ENCODE peak calls at places on chromosomes 5 and 9, in eight cellular contexts. One of them, this sample, is unnamed.
A peak's percentile ranks its signal among the peaks of the same experiment; 100 is the strongest.

GRCh38 chr9:114677418-114677817 is 4.6 kb downstream of the TEX48 start:
- DNase-seq in dorsolateral prefrontal cortex: no peak
- DNase-seq in BJ: peak; percentile 98
- DNase-seq in stomach: peak; percentile 44
- DNase-seq in NCI-H2081: no peak
- DNase-seq in SW 1271: peak; percentile 95
- DNase-seq in astrocyte of the hippocampus: peak; percentile 99
- DNase-seq in kidney glomerular epithelial cell: peak; percentile 99
- DNase-seq in this sample: peak; percentile 95

GRCh38 chr5:142900926-142901325 is 130.7 kb downstream of the ARHGAP26 start:
- DNase-seq in kidney glomerular epithelial cell: no peak
- DNase-seq in astrocyte of the hippocampus: peak; percentile 88
- DNase-seq in stomach: no peak
- DNase-seq in dorsolateral prefrontal cortex: no peak
- DNase-seq in NCI-H2081: no peak
- DNase-seq in SW 1271: no peak
- DNase-seq in BJ: peak; percentile 87
- DNase-seq in this sample: peak; percentile 45

GRCh38 chr5:132425009-132425937 is 55.8 kb downstream of the SLC22A5 start:
- DNase-seq in astrocyte of the hippocampus: peak; percentile 73
- DNase-seq in dorsolateral prefrontal cortex: no peak
- DNase-seq in NCI-H2081: no peak
- DNase-seq in BJ: peak; percentile 53
- DNase-seq in kidney glomerular epithelial cell: peak; percentile 33
- DNase-seq in stomach: no peak
- DNase-seq in SW 1271: no peak
- DNase-seq in this sample: no peak

GRCh38 chr9:30964332-30964731 is 1420.1 kb upstream of the ACO1 start:
- DNase-seq in NCI-H2081: no peak
- DNase-seq in astrocyte of the hippocampus: no peak
- DNase-seq in kidney glomerular epithelial cell: no peak
- DNase-seq in SW 1271: no peak
- DNase-seq in dorsolateral prefrontal cortex: no peak
- DNase-seq in stomach: no peak
- DNase-seq in BJ: no peak
- DNase-seq in this sample: no peak

GRCh38 chr5:148725675-148726074 is 71.3 kb upstream of the HTR4 start:
- DNase-seq in dorsolateral prefrontal cortex: no peak
- DNase-seq in SW 1271: no peak
- DNase-seq in kidney glomerular epithelial cell: no peak
- DNase-seq in astrocyte of the hippocampus: no peak
- DNase-seq in NCI-H2081: no peak
- DNase-seq in stomach: no peak
- DNase-seq in BJ: no peak
- DNase-seq in this sample: no peak

GRCh38 chr9:120780367-120780766 is 12.8 kb downstream of the FBXW2 start:
- DNase-seq in SW 1271: no peak
- DNase-seq in stomach: no peak
- DNase-seq in NCI-H2081: no peak
- DNase-seq in astrocyte of the hippocampus: no peak
- DNase-seq in BJ: no peak
- DNase-seq in dorsolateral prefrontal cortex: no peak
- DNase-seq in kidney glomerular epithelial cell: no peak
- DNase-seq in this sample: no peak

GRCh38 chr9:21559402-21560280 is 77.5 kb upstream of the IFNE start:
- DNase-seq in kidney glomerular epithelial cell: peak; percentile 76
- DNase-seq in stomach: peak; percentile 79
- DNase-seq in SW 1271: no peak
- DNase-seq in BJ: no peak
- DNase-seq in astrocyte of the hippocampus: peak; percentile 92
- DNase-seq in NCI-H2081: peak; percentile 31
- DNase-seq in dorsolateral prefrontal cortex: peak; percentile 10
- DNase-seq in this sample: no peak

GRCh38 chr5:86971034-86971511 is 296.6 kb upstream of the RASA1 start:
- DNase-seq in astrocyte of the hippocampus: peak; percentile 2
- DNase-seq in kidney glomerular epithelial cell: no peak
- DNase-seq in NCI-H2081: no peak
- DNase-seq in BJ: no peak
- DNase-seq in dorsolateral prefrontal cortex: no peak
- DNase-seq in SW 1271: peak; percentile 58
- DNase-seq in stomach: no peak
- DNase-seq in this sample: peak; percentile 6

GRCh38 chr5:41128291-41128690 is 57.1 kb upstream of the MROH2B start:
- DNase-seq in BJ: no peak
- DNase-seq in SW 1271: no peak
- DNase-seq in NCI-H2081: no peak
- DNase-seq in stomach: no peak
- DNase-seq in astrocyte of the hippocampus: peak; percentile 7
- DNase-seq in kidney glomerular epithelial cell: peak; percentile 2
- DNase-seq in dorsolateral prefrontal cortex: no peak
- DNase-seq in this sample: no peak

GRCh38 chr9:1042466-1042865 is 7.7 kb upstream of the DMRT2 start:
- DNase-seq in NCI-H2081: no peak
- DNase-seq in dorsolateral prefrontal cortex: no peak
- DNase-seq in kidney glomerular epithelial cell: no peak
- DNase-seq in SW 1271: no peak
- DNase-seq in BJ: no peak
- DNase-seq in stomach: no peak
- DNase-seq in astrocyte of the hippocampus: no peak
- DNase-seq in this sample: no peak

GRCh38 chr9:79592736-79593493 is 21.1 kb downstream of the TLE4 start:
- DNase-seq in kidney glomerular epithelial cell: no peak
- DNase-seq in SW 1271: no peak
- DNase-seq in astrocyte of the hippocampus: no peak
- DNase-seq in NCI-H2081: no peak
- DNase-seq in dorsolateral prefrontal cortex: no peak
- DNase-seq in stomach: no peak
- DNase-seq in BJ: no peak
- DNase-seq in this sample: no peak

GRCh38 chr9:133514475-133515239 is 10.1 kb downstream of the MYMK start:
- DNase-seq in dorsolateral prefrontal cortex: peak; percentile 69
- DNase-seq in kidney glomerular epithelial cell: no peak
- DNase-seq in stomach: no peak
- DNase-seq in BJ: no peak
- DNase-seq in astrocyte of the hippocampus: peak; percentile 44
- DNase-seq in SW 1271: no peak
- DNase-seq in NCI-H2081: peak; percentile 63
- DNase-seq in this sample: no peak

GRCh38 chr9:124342946-124343485 is 72.2 kb downstream of the PSMB7 start:
- DNase-seq in astrocyte of the hippocampus: peak; percentile 97
- DNase-seq in BJ: peak; percentile 63
- DNase-seq in dorsolateral prefrontal cortex: peak; percentile 81
- DNase-seq in NCI-H2081: peak; percentile 29
- DNase-seq in kidney glomerular epithelial cell: peak; percentile 84
- DNase-seq in SW 1271: peak; percentile 39
- DNase-seq in stomach: no peak
- DNase-seq in this sample: peak; percentile 61

GRCh38 chr5:141869514-141869913 is 8.7 kb downstream of the PCDH1 start:
- DNase-seq in stomach: peak; percentile 73
- DNase-seq in SW 1271: no peak
- DNase-seq in astrocyte of the hippocampus: no peak
- DNase-seq in NCI-H2081: no peak
- DNase-seq in kidney glomerular epithelial cell: no peak
- DNase-seq in dorsolateral prefrontal cortex: peak; percentile 60
- DNase-seq in BJ: no peak
- DNase-seq in this sample: no peak

GRCh38 chr9:125444956-125445506 is 183.4 kb downstream of the GAPVD1 start:
- DNase-seq in SW 1271: no peak
- DNase-seq in astrocyte of the hippocampus: no peak
- DNase-seq in BJ: no peak
- DNase-seq in kidney glomerular epithelial cell: no peak
- DNase-seq in dorsolateral prefrontal cortex: no peak
- DNase-seq in NCI-H2081: no peak
- DNase-seq in stomach: no peak
- DNase-seq in this sample: no peak

GRCh38 chr5:62331921-62332320 is 25.9 kb downstream of the KIF2A start:
- DNase-seq in stomach: no peak
- DNase-seq in kidney glomerular epithelial cell: no peak
- DNase-seq in dorsolateral prefrontal cortex: no peak
- DNase-seq in SW 1271: no peak
- DNase-seq in BJ: no peak
- DNase-seq in NCI-H2081: no peak
- DNase-seq in astrocyte of the hippocampus: no peak
- DNase-seq in this sample: no peak

GRCh38 chr5:177372910-177373309 is 11.3 kb upstream of the SLC34A1 start:
- DNase-seq in stomach: no peak
- DNase-seq in BJ: no peak
- DNase-seq in dorsolateral prefrontal cortex: no peak
- DNase-seq in NCI-H2081: no peak
- DNase-seq in SW 1271: no peak
- DNase-seq in kidney glomerular epithelial cell: no peak
- DNase-seq in astrocyte of the hippocampus: no peak
- DNase-seq in this sample: no peak

GRCh38 chr9:93665566-93666278 is 89.3 kb downstream of the PHF2 start:
- DNase-seq in dorsolateral prefrontal cortex: no peak
- DNase-seq in astrocyte of the hippocampus: no peak
- DNase-seq in NCI-H2081: no peak
- DNase-seq in kidney glomerular epithelial cell: no peak
- DNase-seq in SW 1271: no peak
- DNase-seq in BJ: no peak
- DNase-seq in stomach: no peak
- DNase-seq in this sample: no peak

GRCh38 chr5:68456756-68457217 is 241.2 kb downstream of the PIK3R1 start:
- DNase-seq in dorsolateral prefrontal cortex: no peak
- DNase-seq in stomach: peak; percentile 78
- DNase-seq in BJ: no peak
- DNase-seq in SW 1271: no peak
- DNase-seq in astrocyte of the hippocampus: peak; percentile 82
- DNase-seq in kidney glomerular epithelial cell: peak; percentile 88
- DNase-seq in NCI-H2081: no peak
- DNase-seq in this sample: peak; percentile 21

GRCh38 chr9:133375116-133375723 is 640 bp downstream of the SURF4 start:
- DNase-seq in astrocyte of the hippocampus: peak; percentile 58
- DNase-seq in NCI-H2081: no peak
- DNase-seq in dorsolateral prefrontal cortex: no peak
- DNase-seq in SW 1271: peak; percentile 61
- DNase-seq in kidney glomerular epithelial cell: no peak
- DNase-seq in BJ: no peak
- DNase-seq in stomach: peak; percentile 32
- DNase-seq in this sample: no peak

This sample was measured in GM04503.